ENCODE peak calls at places on chromosomes 13 and 19, in four cellular contexts. H, D, I and M are unnamed samples.

GRCh38 chr19:28840891-28841290 is 372.1 kb downstream of the UQCRFS1 start:
- DNase-seq in H (no peak), D (no peak), I (no peak), M (peak)

GRCh38 chr13:24270639-24271131 is 38.7 kb upstream of the C1QTNF9 start:
- DNase-seq in H (peak), D (no peak), I (no peak), M (peak)

GRCh38 chr13:80224468-80224867 is 116.5 kb downstream of the SPRY2 start:
- DNase-seq in H (peak), D (no peak), I (no peak), M (no peak)

GRCh38 chr13:101465877-101466276 is 13.4 kb downstream of the ITGBL1 start:
- DNase-seq in H (peak), D (no peak), I (no peak), M (no peak)

GRCh38 chr19:15249912-15250634 is 17.8 kb upstream of the EPHX3 start:
- DNase-seq in H (peak), D (no peak), I (no peak), M (no peak)

GRCh38 chr13:97855570-97855970 is 97.9 kb upstream of the IPO5 start:
- DNase-seq in H (peak), D (peak), I (no peak), M (peak)

GRCh38 chr19:1944916-1945561 is 4.1 kb downstream of the CSNK1G2 start:
- DNase-seq in H (no peak), D (no peak), I (no peak), M (no peak)

GRCh38 chr19:6161271-6161850 is 25.9 kb downstream of the ACSBG2 start:
- DNase-seq in H (no peak), D (peak), I (no peak), M (peak)

GRCh38 chr19:17052439-17052838 is 22.8 kb downstream of the HAUS8 start:
- DNase-seq in H (peak), D (peak), I (peak), M (peak)

GRCh38 chr13:43111887-43112400 is 88.6 kb downstream of the DNAJC15 start:
- DNase-seq in H (no peak), D (no peak), I (no peak), M (no peak)

GRCh38 chr13:86986448-86986847 is 684.7 kb upstream of the SLITRK5 start:
- DNase-seq in H (peak), D (no peak), I (no peak), M (peak)

GRCh38 chr13:103898481-103898880 is 832.3 kb upstream of the SLC10A2 start:
- DNase-seq in H (no peak), D (peak), I (no peak), M (peak)

GRCh38 chr19:18232540-18233223 is 6.4 kb upstream of the PDE4C start:
- DNase-seq in H (no peak), D (peak), I (peak), M (peak)

GRCh38 chr13:31175847-31176536 is 14.3 kb upstream of the HSPH1 start:
- DNase-seq in H (no peak), D (no peak), I (no peak), M (no peak)

GRCh38 chr13:113559061-113559460 is 25.5 kb upstream of the TFDP1 start:
- DNase-seq in H (no peak), D (no peak), I (peak), M (no peak)

GRCh38 chr19:3073931-3074595 is 11.8 kb upstream of the TLE5 start:
- DNase-seq in H (no peak), D (no peak), I (peak), M (no peak)

GRCh38 chr19:10568444-10568825 is 344 bp downstream of the CDKN2D start:
- DNase-seq in H (no peak), D (peak), I (peak), M (peak)

GRCh38 chr19:18478545-18479311 is 40.8 kb upstream of the ISYNA1 start:
- DNase-seq in H (peak), D (no peak), I (no peak), M (peak)

GRCh38 chr13:62131604-62132003 is 716.0 kb upstream of the PCDH20 start:
- DNase-seq in H (no peak), D (no peak), I (no peak), M (no peak)

GRCh38 chr19:35986664-35987570 is 8.1 kb upstream of the SDHAF1 start:
- DNase-seq in H (no peak), D (peak), I (peak), M (peak)

GRCh38 chr19:56271096-56271495 is 1.5 kb upstream of the EDDM13 start:
- DNase-seq in H (no peak), D (no peak), I (no peak), M (no peak)

GRCh38 chr13:32426191-32426980 is 1.5 kb downstream of the N4BP2L1 start:
- DNase-seq in H (no peak), D (no peak), I (no peak), M (no peak)

GRCh38 chr19:32688315-32688714 is 3.3 kb upstream of the NUDT19 start:
- DNase-seq in H (peak), D (no peak), I (no peak), M (no peak)

GRCh38 chr19:1663854-1664253 is 11.4 kb upstream of the TCF3 start:
- DNase-seq in H (no peak), D (no peak), I (no peak), M (no peak)

GRCh38 chr13:40664100-40665060 is 2.1 kb downstream of the FOXO1 start:
- DNase-seq in H (no peak), D (peak), I (peak), M (peak)

GRCh38 chr19:34432797-34433196 is 4.6 kb downstream of the UBA2 start:
- DNase-seq in H (no peak), D (no peak), I (no peak), M (peak)

GRCh38 chr19:38653028-38653571 is 5.7 kb downstream of the ACTN4 start:
- DNase-seq in H (peak), D (no peak), I (no peak), M (no peak)

GRCh38 chr13:95128045-95128643 is 173.1 kb downstream of the ABCC4 start:
- DNase-seq in H (no peak), D (no peak), I (no peak), M (no peak)

GRCh38 chr13:68745517-68745916 is 1362.1 kb upstream of the ATXN8OS start:
- DNase-seq in H (no peak), D (no peak), I (no peak), M (no peak)

GRCh38 chr13:51397262-51397933 is 55.4 kb downstream of the INTS6 start:
- DNase-seq in H (peak), D (no peak), I (no peak), M (peak)

GRCh38 chr19:33316521-33317284 is 14.4 kb upstream of the CEBPA start:
- DNase-seq in H (no peak), D (no peak), I (no peak), M (no peak)

GRCh38 chr13:30364876-30365275 is 57.4 kb upstream of the UBE2L5 start:
- DNase-seq in H (peak), D (no peak), I (no peak), M (peak)

GRCh38 chr13:91369432-91369831 is 21.9 kb downstream of the MIR17HG start:
- DNase-seq in H (peak), D (no peak), I (no peak), M (peak)

GRCh38 chr13:61084983-61085382 is 330.7 kb downstream of the PCDH20 start:
- DNase-seq in H (peak), D (no peak), I (no peak), M (no peak)

GRCh38 chr19:1465191-1466016 is 13.6 kb downstream of the C19orf25 start:
- DNase-seq in H (peak), D (peak), I (peak), M (peak)

GRCh38 chr13:40485611-40486517 is 180.6 kb downstream of the FOXO1 start:
- DNase-seq in H (no peak), D (no peak), I (no peak), M (no peak)

GRCh38 chr13:111924676-111925075 is 142.3 kb upstream of the SOX1 start:
- DNase-seq in H (no peak), D (peak), I (no peak), M (no peak)

GRCh38 chr19:8506402-8506957 is 4.0 kb upstream of the PRAM1 start:
- DNase-seq in H (no peak), D (peak), I (no peak), M (peak)

GRCh38 chr19:46529622-46530451 is 34.2 kb upstream of the PNMA8B start:
- DNase-seq in H (peak), D (peak), I (peak), M (peak)
- H2AK5ac ChIP-seq in H (peak), D (no peak), I (no peak), M (no peak)

DNA sequence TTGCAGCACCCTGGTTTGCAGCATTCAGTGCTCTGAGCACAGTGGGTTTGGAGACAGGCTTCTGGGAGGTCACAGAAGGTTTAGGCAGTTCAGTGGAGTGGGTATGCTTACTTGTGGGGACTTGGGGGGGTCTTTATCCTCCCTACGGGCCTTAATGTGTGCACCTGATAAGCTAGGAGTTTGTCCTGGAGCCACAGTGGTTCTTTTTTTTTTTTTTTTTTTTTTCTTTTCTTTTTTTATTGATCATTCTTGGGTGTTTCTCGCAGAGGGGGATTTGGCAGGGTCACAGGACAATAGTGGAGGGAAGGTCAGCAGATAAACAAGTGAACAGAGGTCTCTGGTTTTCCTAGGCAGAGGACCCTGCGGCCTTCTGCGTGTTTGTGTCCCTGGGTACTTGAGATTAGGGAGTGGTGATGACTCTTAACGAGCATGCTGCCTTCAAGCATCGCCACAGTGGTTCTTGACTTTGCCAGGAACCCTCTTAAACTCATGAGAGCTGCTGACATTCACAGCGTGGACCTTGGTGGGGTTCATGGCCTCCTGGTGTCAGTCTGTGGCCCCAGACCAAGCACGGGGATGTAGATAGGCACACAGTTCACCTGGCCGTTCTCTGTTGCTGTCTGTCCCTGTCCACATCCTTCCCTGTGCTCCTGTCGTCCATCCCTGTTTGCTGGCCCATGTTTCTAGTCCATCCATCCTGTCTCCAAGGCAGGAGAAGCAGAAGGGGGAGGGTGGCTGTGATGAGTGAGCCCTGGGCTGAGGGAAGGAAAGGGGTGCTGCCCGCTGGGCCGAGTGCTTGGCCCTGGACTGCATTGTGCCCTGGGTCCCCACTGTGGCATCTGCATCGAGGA is 2.7 kb downstream of the EGLN2 start:
- DNase-seq in H (no peak), D (no peak), I (no peak), M (no peak)
- H3K4ac ChIP-seq in H (peak), D (no peak), I (no peak), M (no peak)

DNA sequence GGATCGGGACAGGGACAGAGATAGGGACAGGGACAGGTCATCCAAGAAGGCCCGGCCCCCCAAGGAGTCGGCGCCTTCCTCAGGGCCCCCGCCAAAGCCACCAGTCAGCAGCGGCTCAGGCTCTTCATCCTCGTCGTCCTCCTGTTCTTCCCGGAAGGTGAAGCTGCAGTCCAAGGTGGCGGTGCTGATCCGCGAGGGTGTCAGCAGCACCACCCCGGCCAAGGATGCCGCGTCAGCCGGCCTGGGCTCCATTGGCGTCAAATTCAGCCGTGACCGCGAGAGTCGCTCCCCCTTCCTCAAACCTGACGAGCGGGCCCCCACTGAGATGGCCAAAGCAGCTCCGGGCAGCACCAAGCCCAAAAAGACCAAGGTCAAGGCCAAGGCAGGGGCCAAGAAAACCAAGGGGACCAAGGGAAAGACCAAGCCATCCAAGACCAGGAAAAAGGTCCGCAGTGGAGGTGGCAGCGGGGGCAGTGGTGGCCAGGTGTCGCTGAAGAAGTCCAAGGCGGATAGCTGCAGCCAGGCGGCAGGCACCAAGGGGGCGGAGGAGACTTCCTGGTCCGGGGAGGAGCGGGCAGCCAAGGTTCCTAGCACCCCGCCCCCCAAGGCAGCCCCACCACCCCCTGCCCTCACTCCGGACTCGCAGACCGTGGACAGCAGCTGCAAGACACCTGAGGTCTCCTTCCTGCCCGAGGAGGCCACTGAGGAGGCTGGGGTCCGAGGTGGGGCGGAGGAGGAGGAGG is 10.9 kb downstream of the SCAF1 start:
- DNase-seq in H (no peak), D (no peak), I (no peak), M (no peak)
- H3K56ac ChIP-seq in H (no peak), D (no peak), I (no peak), M (no peak)

GRCh38 chr19:19545128-19545591 is 7.1 kb downstream of the CILP2 start:
- DNase-seq in H (no peak), D (no peak), I (no peak), M (no peak)
- H2AK5ac ChIP-seq in H (no peak), D (no peak), I (no peak), M (no peak)

GRCh38 chr13:26921918-26922317 is 161.3 kb upstream of the GPR12 start:
- DNase-seq in H (no peak), D (no peak), I (no peak), M (no peak)

GRCh38 chr13:26929971-26930730 is 169.6 kb upstream of the GPR12 start:
- DNase-seq in H (peak), D (peak), I (peak), M (peak)

GRCh38 chr13:26923824-26924605 is 163.4 kb upstream of the GPR12 start:
- DNase-seq in H (peak), D (no peak), I (no peak), M (no peak)

GRCh38 chr13:26926371-26926770 is 165.8 kb upstream of the GPR12 start:
- DNase-seq in H (no peak), D (no peak), I (no peak), M (no peak)

GRCh38 chr13:26927511-26927910 is 166.9 kb upstream of the GPR12 start:
- DNase-seq in H (no peak), D (no peak), I (no peak), M (no peak)
- H3K4ac ChIP-seq in H (no peak), D (no peak), I (no peak), M (no peak)

DNA sequence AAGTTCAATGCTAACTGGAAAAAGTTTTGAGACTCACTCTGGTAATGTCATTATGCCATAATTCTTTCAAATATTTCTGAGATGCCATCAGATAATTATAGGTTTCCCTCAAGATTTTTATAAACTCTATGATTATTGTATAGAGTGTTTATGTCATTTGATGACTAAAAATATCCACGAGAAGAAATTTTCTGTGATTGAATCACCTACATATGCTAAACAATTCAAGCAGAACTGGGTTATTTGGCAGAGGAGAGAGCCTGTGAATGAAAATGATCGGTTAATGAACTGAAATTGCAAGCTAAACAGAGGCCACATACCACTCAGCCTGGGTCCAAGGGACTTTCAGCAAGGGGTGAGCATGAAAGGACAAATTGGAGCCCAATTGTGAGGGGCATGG is 92.6 kb upstream of the TSC22D1 start:
- DNase-seq in H (peak), D (no peak), I (no peak), M (no peak)
- H3K56ac ChIP-seq in H (no peak), D (no peak), I (no peak), M (no peak)

DNA sequence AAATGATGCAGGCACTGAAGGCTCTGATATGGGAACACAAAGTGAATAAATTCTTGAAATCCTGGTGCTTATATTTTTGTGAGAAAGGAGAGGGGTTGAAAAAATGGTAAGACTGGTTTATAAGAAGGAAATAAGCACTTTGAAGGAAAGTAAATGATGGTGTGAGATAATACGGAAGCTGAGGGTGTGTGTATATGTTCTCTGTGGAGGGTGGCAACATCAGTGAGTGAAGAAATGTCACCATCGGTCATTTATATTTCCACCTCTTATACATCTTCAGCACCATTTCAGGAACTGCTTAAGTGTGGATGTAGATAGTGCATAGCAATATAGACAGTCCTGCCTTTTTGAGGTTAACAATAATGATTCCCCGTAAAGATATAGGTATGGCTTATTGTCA is 17.5 kb downstream of the ZNF136 start:
- DNase-seq in H (no peak), D (no peak), I (no peak), M (no peak)
- H2AK5ac ChIP-seq in H (no peak), D (no peak), I (no peak), M (no peak)